ENCODE peak calls at places on chromosomes 16 and 17, in five cellular contexts. A is esophagus squamous epithelium; B is activated gamma-delta T cell treated with anti-CD3 and anti-CD28 coated beads, Interleukin-2, amount 50 U/mL, for 16 hours; L is substantia nigra; O is tibial artery. U is an unnamed sample.

GRCh38 chr17:19341641-19342610 is 20.6 kb downstream of the B9D1 start:
- DNase-seq in O (peak), B (no peak), A (no peak), L (no peak), U (no peak)

GRCh38 chr16:21036471-21036870 is 114.2 kb downstream of the DNAH3 start:
- DNase-seq in A (no peak), L (no peak), O (no peak), B (no peak), U (no peak)

GRCh38 chr17:82926716-82927115 is 86.9 kb upstream of the ZNF750 start:
- DNase-seq in B (no peak), A (no peak), L (no peak), O (no peak), U (no peak)

GRCh38 chr17:27430882-27431491 is 25.3 kb upstream of the KSR1 start:
- DNase-seq in L (no peak), A (no peak), O (no peak), B (no peak), U (no peak)

GRCh38 chr16:69404275-69404805 is 18.5 kb upstream of the TERF2 start:
- DNase-seq in O (no peak), A (no peak), L (no peak), B (no peak), U (no peak)

GRCh38 chr17:41211845-41212466 is 14.5 kb upstream of the KRTAP9-2 start:
- DNase-seq in L (no peak), B (no peak), A (no peak), O (no peak), U (peak)

GRCh38 chr17:65387322-65387721 is 174.1 kb downstream of the AXIN2 start:
- DNase-seq in O (no peak), L (no peak), A (no peak), B (no peak), U (no peak)

GRCh38 chr17:63431618-63431938 is 14.5 kb downstream of the CYB561 start:
- DNase-seq in L (no peak), O (no peak), B (no peak), A (no peak), U (no peak)

GRCh38 chr16:79307214-79307613 is 293.3 kb downstream of the MAF start:
- DNase-seq in L (peak), A (no peak), B (no peak), O (peak), U (no peak)

GRCh38 chr16:54594646-54595381 is 308.2 kb upstream of the IRX3 start:
- DNase-seq in O (no peak), L (no peak), A (no peak), B (no peak), U (no peak)

GRCh38 chr17:81349397-81350319 is 45.6 kb upstream of the BAHCC1 start:
- DNase-seq in O (no peak), A (no peak), L (no peak), B (no peak), U (no peak)

GRCh38 chr17:45261577-45262515 is at the start of gene SPATA32:
- DNase-seq in A (no peak), B (peak), O (peak), L (no peak), U (no peak)

GRCh38 chr17:81518785-81519283 is 6.2 kb upstream of the ACTG1 start:
- DNase-seq in B (no peak), L (no peak), A (no peak), O (peak), U (peak)

GRCh38 chr16:31453255-31454204 is 5.8 kb upstream of the ARMC5 start:
- DNase-seq in L (no peak), A (no peak), O (peak), B (no peak), U (no peak)

GRCh38 chr16:49776085-49776501 is 79.8 kb downstream of the ZNF423 start:
- DNase-seq in L (peak), A (no peak), O (no peak), B (no peak), U (no peak)

GRCh38 chr17:42760652-42761581 is at the start of gene RAMP2:
- DNase-seq in O (no peak), A (no peak), B (no peak), L (no peak), U (peak)

GRCh38 chr17:44317545-44317944 is 7.1 kb downstream of the SLC25A39 start:
- DNase-seq in B (no peak), O (no peak), L (no peak), A (no peak), U (no peak)